ENCODE peak calls at places on chromosomes 12 and 14, in five cellular contexts. One of them, this sample, is unnamed.

GRCh38 chr12:53984901-53985357 is at the start of gene HOXC10:
- DNase-seq in left ventricle myocardium inferior: peak; percentile 59
- DNase-seq in HAP-1: peak; percentile 90
- DNase-seq in lung: peak; percentile 54
- DNase-seq in adrenal gland: peak; percentile 98
- DNase-seq in this sample: peak; percentile 73

GRCh38 chr12:54355104-54355815 is 9.0 kb downstream of the GPR84 start:
- DNase-seq in left ventricle myocardium inferior: no peak
- DNase-seq in lung: no peak
- DNase-seq in HAP-1: no peak
- DNase-seq in adrenal gland: no peak
- DNase-seq in this sample: no peak

GRCh38 chr12:70920891-70921290 is 353 bp upstream of the PTPRR start:
- DNase-seq in lung: no peak
- DNase-seq in HAP-1: no peak
- DNase-seq in adrenal gland: no peak
- DNase-seq in left ventricle myocardium inferior: no peak
- DNase-seq in this sample: no peak

GRCh38 chr14:91412939-91413338 is 4.7 kb downstream of the CCDC88C start:
- DNase-seq in left ventricle myocardium inferior: no peak
- DNase-seq in adrenal gland: no peak
- DNase-seq in HAP-1: no peak
- DNase-seq in lung: no peak
- DNase-seq in this sample: no peak

GRCh38 chr12:50234347-50234746 is 49.0 kb downstream of the LIMA1 start:
- DNase-seq in HAP-1: no peak
- DNase-seq in left ventricle myocardium inferior: no peak
- DNase-seq in lung: no peak
- DNase-seq in adrenal gland: no peak
- DNase-seq in this sample: peak; percentile 32

GRCh38 chr12:100229876-100230275 is 29.3 kb downstream of the ACTR6 start:
- DNase-seq in left ventricle myocardium inferior: no peak
- DNase-seq in HAP-1: no peak
- DNase-seq in adrenal gland: no peak
- DNase-seq in lung: no peak
- DNase-seq in this sample: no peak

GRCh38 chr12:43964966-43965365 is 129.1 kb downstream of the TMEM117 start:
- DNase-seq in adrenal gland: no peak
- DNase-seq in HAP-1: no peak
- DNase-seq in lung: no peak
- DNase-seq in left ventricle myocardium inferior: no peak
- DNase-seq in this sample: no peak

GRCh38 chr14:33570717-33571058 is 380.2 kb downstream of the EGLN3 start:
- DNase-seq in lung: no peak
- DNase-seq in HAP-1: no peak
- DNase-seq in adrenal gland: no peak
- DNase-seq in left ventricle myocardium inferior: no peak
- DNase-seq in this sample: no peak

GRCh38 chr12:63079791-63080395 is 71.1 kb downstream of the AVPR1A start:
- DNase-seq in lung: no peak
- DNase-seq in HAP-1: no peak
- DNase-seq in left ventricle myocardium inferior: no peak
- DNase-seq in adrenal gland: no peak
- DNase-seq in this sample: no peak

GRCh38 chr12:104056419-104056972 is 6.5 kb upstream of the GLT8D2 start:
- DNase-seq in left ventricle myocardium inferior: no peak
- DNase-seq in adrenal gland: no peak
- DNase-seq in HAP-1: no peak
- DNase-seq in lung: no peak
- DNase-seq in this sample: no peak

GRCh38 chr12:77167801-77168200 is 102.4 kb upstream of the E2F7 start:
- DNase-seq in left ventricle myocardium inferior: no peak
- DNase-seq in adrenal gland: no peak
- DNase-seq in HAP-1: no peak
- DNase-seq in lung: no peak
- DNase-seq in this sample: no peak

GRCh38 chr12:43763769-43764168 is 5.0 kb downstream of the IRAK4 start:
- DNase-seq in lung: no peak
- DNase-seq in adrenal gland: no peak
- DNase-seq in left ventricle myocardium inferior: no peak
- DNase-seq in HAP-1: no peak
- DNase-seq in this sample: no peak

GRCh38 chr12:66103011-66103913 is 27.3 kb downstream of the LLPH start:
- DNase-seq in lung: no peak
- DNase-seq in HAP-1: no peak
- DNase-seq in adrenal gland: no peak
- DNase-seq in left ventricle myocardium inferior: no peak
- DNase-seq in this sample: no peak

GRCh38 chr12:41514050-41514449 is 325.9 kb downstream of the PDZRN4 start:
- DNase-seq in HAP-1: no peak
- DNase-seq in left ventricle myocardium inferior: no peak
- DNase-seq in lung: no peak
- DNase-seq in adrenal gland: no peak
- DNase-seq in this sample: no peak

GRCh38 chr12:43742106-43742505 is 16.5 kb downstream of the PUS7L start:
- DNase-seq in HAP-1: no peak
- DNase-seq in lung: no peak
- DNase-seq in left ventricle myocardium inferior: no peak
- DNase-seq in adrenal gland: no peak
- DNase-seq in this sample: no peak

GRCh38 chr12:120489018-120489417 is 6.9 kb upstream of the DYNLL1 start:
- DNase-seq in adrenal gland: no peak
- DNase-seq in left ventricle myocardium inferior: no peak
- DNase-seq in HAP-1: no peak
- DNase-seq in lung: no peak
- DNase-seq in this sample: no peak

GRCh38 chr12:131196220-131196619 is 242.5 kb downstream of the ADGRD1 start:
- DNase-seq in lung: no peak
- DNase-seq in adrenal gland: peak; percentile 30
- DNase-seq in left ventricle myocardium inferior: no peak
- DNase-seq in HAP-1: no peak
- DNase-seq in this sample: no peak

GRCh38 chr14:103391048-103391447 is 5.8 kb downstream of the MARK3 start:
- DNase-seq in HAP-1: peak; percentile 53
- DNase-seq in adrenal gland: no peak
- DNase-seq in left ventricle myocardium inferior: no peak
- DNase-seq in lung: no peak
- DNase-seq in this sample: no peak

GRCh38 chr14:72892879-72893635 is 844 bp downstream of the DPF3 start:
- DNase-seq in adrenal gland: no peak
- DNase-seq in lung: no peak
- DNase-seq in left ventricle myocardium inferior: peak; percentile 26
- DNase-seq in HAP-1: no peak
- DNase-seq in this sample: no peak

GRCh38 chr12:90102957-90103652 is 394.5 kb upstream of the ATP2B1 start:
- DNase-seq in adrenal gland: no peak
- DNase-seq in lung: no peak
- DNase-seq in left ventricle myocardium inferior: no peak
- DNase-seq in HAP-1: peak; percentile 49
- DNase-seq in this sample: no peak

GRCh38 chr12:71476513-71476912 is 36.9 kb downstream of the LGR5 start:
- DNase-seq in HAP-1: no peak
- DNase-seq in adrenal gland: no peak
- DNase-seq in left ventricle myocardium inferior: no peak
- DNase-seq in lung: no peak
- DNase-seq in this sample: no peak

GRCh38 chr12:114447799-114448617 is 42.1 kb upstream of the TBX5 start:
- DNase-seq in adrenal gland: no peak
- DNase-seq in lung: no peak
- DNase-seq in left ventricle myocardium inferior: no peak
- DNase-seq in HAP-1: no peak
- DNase-seq in this sample: no peak
- H3K27me3 ChIP-seq in adrenal gland: peaks cover 71% of the 10 kb centered on the region
- H3K27me3 ChIP-seq in lung: peaks cover 17% of the 10 kb centered on the region
- H3K27me3 ChIP-seq in left ventricle myocardium inferior: peaks cover 97% of the 10 kb centered on the region
- H3K27me3 ChIP-seq in HAP-1: no peaks in the 10 kb centered on the region
- H3K27me3 ChIP-seq in this sample: peaks cover 91% of the 10 kb centered on the region

GRCh38 chr14:56759094-56759493 is 51.2 kb downstream of the OTX2 start:
- DNase-seq in left ventricle myocardium inferior: no peak
- DNase-seq in lung: no peak
- DNase-seq in HAP-1: peak; percentile 9
- DNase-seq in adrenal gland: no peak
- DNase-seq in this sample: no peak

GRCh38 chr14:56752428-56752827 is 57.9 kb downstream of the OTX2 start:
- DNase-seq in HAP-1: no peak
- DNase-seq in lung: no peak
- DNase-seq in left ventricle myocardium inferior: no peak
- DNase-seq in adrenal gland: no peak
- DNase-seq in this sample: no peak

GRCh38 chr14:56759633-56760032 is 50.6 kb downstream of the OTX2 start:
- DNase-seq in adrenal gland: no peak
- DNase-seq in HAP-1: peak; percentile 70
- DNase-seq in left ventricle myocardium inferior: no peak
- DNase-seq in lung: no peak
- DNase-seq in this sample: no peak

GRCh38 chr14:56751471-56751870 is 58.8 kb downstream of the OTX2 start:
- DNase-seq in HAP-1: peak; percentile 12
- DNase-seq in adrenal gland: no peak
- DNase-seq in lung: no peak
- DNase-seq in left ventricle myocardium inferior: no peak
- DNase-seq in this sample: no peak

DNA sequence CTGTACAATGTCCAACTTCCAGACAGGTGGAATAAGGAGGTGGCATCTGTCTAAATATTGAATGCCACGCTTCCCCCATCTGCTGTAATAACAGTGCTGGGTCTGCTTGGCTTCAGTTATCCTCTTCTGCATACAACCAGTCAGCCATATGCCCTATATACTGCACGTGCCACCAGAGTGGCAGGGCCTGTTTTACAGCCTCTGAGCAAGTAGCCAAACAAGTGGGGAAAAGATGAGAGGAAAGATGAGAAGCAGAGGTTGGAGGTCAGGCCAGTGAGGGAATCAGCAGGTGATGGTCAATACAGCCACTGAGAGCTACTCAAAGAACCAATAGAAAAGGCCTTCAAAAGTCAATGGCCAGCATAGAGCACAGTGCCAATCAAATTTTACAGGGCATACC is 55.3 kb downstream of the OTX2 start:
- DNase-seq in lung: no peak
- DNase-seq in HAP-1: no peak
- DNase-seq in left ventricle myocardium inferior: no peak
- DNase-seq in adrenal gland: no peak
- DNase-seq in this sample: no peak
- H3K4me1 ChIP-seq in lung: no peaks in the 10 kb centered on the region
- H3K4me1 ChIP-seq in HAP-1: peaks cover 42% of the 10 kb centered on the region
- H3K4me1 ChIP-seq in left ventricle myocardium inferior: no peaks in the 10 kb centered on the region
- H3K4me1 ChIP-seq in adrenal gland: no peaks in the 10 kb centered on the region
- H3K4me1 ChIP-seq in this sample: no peaks in the 10 kb centered on the region

GRCh38 chr14:60653709-60654161 is 4.5 kb upstream of the SIX1 start:
- DNase-seq in left ventricle myocardium inferior: no peak
- DNase-seq in HAP-1: no peak
- DNase-seq in adrenal gland: no peak
- DNase-seq in lung: no peak
- DNase-seq in this sample: no peak
- H3K27me3 ChIP-seq in left ventricle myocardium inferior: peaks cover 100% of the 10 kb centered on the region
- H3K27me3 ChIP-seq in HAP-1: no peaks in the 10 kb centered on the region
- H3K27me3 ChIP-seq in adrenal gland: peaks cover 53% of the 10 kb centered on the region
- H3K27me3 ChIP-seq in lung: peaks cover 3% of the 10 kb centered on the region
- H3K27me3 ChIP-seq in this sample: peaks cover 100% of the 10 kb centered on the region

GRCh38 chr12:108037960-108038359 is 91.1 kb upstream of the WSCD2 start:
- DNase-seq in adrenal gland: no peak
- DNase-seq in left ventricle myocardium inferior: no peak
- DNase-seq in lung: no peak
- DNase-seq in HAP-1: no peak
- DNase-seq in this sample: no peak

GRCh38 chr12:108043750-108044149 is 85.3 kb upstream of the WSCD2 start:
- DNase-seq in adrenal gland: no peak
- DNase-seq in HAP-1: no peak
- DNase-seq in left ventricle myocardium inferior: no peak
- DNase-seq in lung: no peak
- DNase-seq in this sample: no peak

GRCh38 chr12:108040968-108041367 is 88.1 kb upstream of the WSCD2 start:
- DNase-seq in lung: no peak
- DNase-seq in adrenal gland: no peak
- DNase-seq in HAP-1: no peak
- DNase-seq in left ventricle myocardium inferior: no peak
- DNase-seq in this sample: no peak

GRCh38 chr12:108035372-108035771 is 93.7 kb upstream of the WSCD2 start:
- DNase-seq in lung: no peak
- DNase-seq in HAP-1: no peak
- DNase-seq in adrenal gland: no peak
- DNase-seq in left ventricle myocardium inferior: no peak
- DNase-seq in this sample: no peak

GRCh38 chr12:108039794-108040193 is 89.3 kb upstream of the WSCD2 start:
- DNase-seq in lung: no peak
- DNase-seq in HAP-1: no peak
- DNase-seq in adrenal gland: no peak
- DNase-seq in left ventricle myocardium inferior: no peak
- DNase-seq in this sample: no peak
- H3K4me1 ChIP-seq in lung: no peaks in the 10 kb centered on the region
- H3K4me1 ChIP-seq in HAP-1: no peaks in the 10 kb centered on the region
- H3K4me1 ChIP-seq in adrenal gland: no peaks in the 10 kb centered on the region
- H3K4me1 ChIP-seq in left ventricle myocardium inferior: peaks cover 3% of the 10 kb centered on the region
- H3K4me1 ChIP-seq in this sample: no peaks in the 10 kb centered on the region

DNA sequence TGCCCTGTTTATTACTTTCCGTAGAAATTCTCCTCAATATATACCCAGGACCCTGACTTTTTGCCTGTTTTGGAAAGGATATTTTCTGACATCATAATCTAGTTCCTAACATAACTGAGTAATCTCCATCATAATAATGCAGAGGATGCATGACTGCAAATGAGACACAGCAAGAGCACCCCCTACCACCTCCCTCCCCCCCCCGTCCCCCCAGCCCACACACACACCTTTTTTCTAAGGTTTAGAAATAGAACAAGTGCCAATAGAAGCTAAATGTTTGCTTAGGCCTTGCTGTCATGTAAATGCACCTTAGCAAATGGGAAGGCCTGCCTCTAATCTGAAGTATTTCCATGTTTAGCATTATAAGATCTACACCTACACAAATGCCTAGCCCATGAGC is at the start of gene PTHLH:
- DNase-seq in adrenal gland: no peak
- DNase-seq in lung: no peak
- DNase-seq in HAP-1: no peak
- DNase-seq in left ventricle myocardium inferior: no peak
- DNase-seq in this sample: no peak
- H3K27me3 ChIP-seq in adrenal gland: peaks cover 59% of the 10 kb centered on the region
- H3K27me3 ChIP-seq in lung: peaks cover 3% of the 10 kb centered on the region
- H3K27me3 ChIP-seq in HAP-1: no peaks in the 10 kb centered on the region
- H3K27me3 ChIP-seq in left ventricle myocardium inferior: peaks cover 99% of the 10 kb centered on the region
- H3K27me3 ChIP-seq in this sample: peaks cover 90% of the 10 kb centered on the region

GRCh38 chr14:77264466-77265186 is 6.4 kb downstream of the NGB start:
- DNase-seq in left ventricle myocardium inferior: no peak
- DNase-seq in adrenal gland: no peak
- DNase-seq in lung: no peak
- DNase-seq in HAP-1: no peak
- DNase-seq in this sample: no peak
- H3K4me1 ChIP-seq in left ventricle myocardium inferior: no peaks in the 10 kb centered on the region
- H3K4me1 ChIP-seq in adrenal gland: no peaks in the 10 kb centered on the region
- H3K4me1 ChIP-seq in lung: no peaks in the 10 kb centered on the region
- H3K4me1 ChIP-seq in HAP-1: no peaks in the 10 kb centered on the region
- H3K4me1 ChIP-seq in this sample: no peaks in the 10 kb centered on the region

GRCh38 chr14:67319142-67319541 is 40.5 kb downstream of the ATP6V1D start:
- DNase-seq in left ventricle myocardium inferior: no peak
- DNase-seq in adrenal gland: no peak
- DNase-seq in HAP-1: no peak
- DNase-seq in lung: no peak
- DNase-seq in this sample: no peak
- H3K27me3 ChIP-seq in left ventricle myocardium inferior: no peaks in the 10 kb centered on the region
- H3K27me3 ChIP-seq in adrenal gland: no peaks in the 10 kb centered on the region
- H3K27me3 ChIP-seq in HAP-1: no peaks in the 10 kb centered on the region
- H3K27me3 ChIP-seq in lung: no peaks in the 10 kb centered on the region
- H3K27me3 ChIP-seq in this sample: no peaks in the 10 kb centered on the region